ENCODE peak calls at places on chromosomes 3 and 15, in five cellular contexts. N is esophagus squamous epithelium, R is transverse colon, O is A549, F is endothelial cell of umbilical vein. D is an unnamed sample. For H3K4me1, the result is how much of the 10 kb centered on the place peaks cover.

GRCh38 chr3:120824613-120825012 is 82.1 kb downstream of the GTF2E1 start:
- DNase-seq in N (no peak), O (no peak), R (no peak), F (no peak), D (no peak)

GRCh38 chr3:194879126-194879887 is 193.6 kb downstream of the FAM43A start:
- DNase-seq in F (peak), N (no peak), R (peak), O (no peak), D (no peak)

GRCh38 chr3:87791248-87792027 is 267.4 kb downstream of the CGGBP1 start:
- DNase-seq in R (no peak), F (no peak), N (no peak), O (no peak), D (no peak)

GRCh38 chr3:162161595-162161994 is 665.0 kb downstream of the OTOL1 start:
- DNase-seq in R (no peak), N (no peak), F (no peak), O (no peak), D (no peak)

GRCh38 chr3:98972155-98972554 is 70.7 kb upstream of the DCBLD2 start:
- DNase-seq in N (no peak), R (no peak), F (peak), O (no peak), D (no peak)

GRCh38 chr3:155031191-155031590 is 48.9 kb upstream of the MME start:
- DNase-seq in O (no peak), N (no peak), R (no peak), F (no peak), D (no peak)

GRCh38 chr3:177835008-177835407 is 637.7 kb upstream of the TBL1XR1 start:
- DNase-seq in F (peak), R (no peak), N (no peak), O (no peak), D (no peak)

GRCh38 chr3:46559030-46559704 is 6.9 kb downstream of the LRRC2 start:
- DNase-seq in O (no peak), R (no peak), N (no peak), F (no peak), D (no peak)

GRCh38 chr15:50234764-50235163 is 30.8 kb downstream of the HDC start:
- DNase-seq in F (no peak), O (no peak), R (no peak), N (no peak), D (no peak)

GRCh38 chr3:46852329-46852720 is 10.9 kb downstream of the MYL3 start:
- DNase-seq in F (no peak), N (no peak), O (no peak), R (no peak), D (peak)

GRCh38 chr3:194058189-194058571 is 77.8 kb upstream of the HES1 start:
- DNase-seq in R (peak), N (no peak), F (peak), O (no peak), D (peak)

GRCh38 chr3:122941233-122942206 is 86.0 kb downstream of the SEMA5B start:
- DNase-seq in N (no peak), O (no peak), F (no peak), R (no peak), D (no peak)

GRCh38 chr3:102478160-102478559 is 43.3 kb downstream of the ZPLD1 start:
- DNase-seq in O (no peak), N (no peak), R (no peak), F (no peak), D (no peak)

GRCh38 chr3:123397921-123398785 is 50.7 kb downstream of the ADCY5 start:
- DNase-seq in N (no peak), F (no peak), O (no peak), R (no peak), D (no peak)

GRCh38 chr3:53384465-53385277 is 37.3 kb upstream of the DCP1A start:
- DNase-seq in N (no peak), F (no peak), O (no peak), R (no peak), D (no peak)

GRCh38 chr3:9397911-9398714 is 698 bp downstream of the SETD5 start:
- DNase-seq in O (no peak), F (no peak), R (peak), N (no peak), D (peak)

GRCh38 chr3:9397331-9397910 is at the start of gene SETD5:
- DNase-seq in F (peak), O (peak), R (peak), N (peak), D (peak)

GRCh38 chr3:9396632-9397330 is 634 bp upstream of the SETD5 start:
- DNase-seq in O (peak), R (peak), F (peak), N (peak), D (peak)

GRCh38 chr3:9395570-9396300 is 1.7 kb upstream of the SETD5 start:
- DNase-seq in F (no peak), R (no peak), N (no peak), O (no peak), D (no peak)

DNA sequence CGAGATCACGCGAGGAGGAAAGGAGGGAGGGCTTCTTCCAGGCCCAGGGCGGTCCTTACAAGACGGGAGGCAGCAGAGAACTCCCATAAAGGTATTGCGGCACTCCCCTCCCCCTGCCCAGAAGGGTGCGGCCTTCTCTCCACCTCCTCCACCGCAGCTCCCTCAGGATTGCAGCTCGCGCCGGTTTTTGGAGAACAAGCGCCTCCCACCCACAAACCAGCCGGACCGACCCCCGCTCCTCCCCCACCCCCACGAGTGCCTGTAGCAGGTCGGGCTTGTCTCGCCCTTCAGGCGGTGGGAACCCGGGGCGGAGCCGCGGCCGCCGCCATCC is 1.1 kb upstream of the SETD5 start:
- DNase-seq in F (peak), R (peak), N (peak), O (peak), D (peak)
- H3K4me1 ChIP-seq in F (under half), R (half or more), N (under half), O (half or more), D (under half)

DNA sequence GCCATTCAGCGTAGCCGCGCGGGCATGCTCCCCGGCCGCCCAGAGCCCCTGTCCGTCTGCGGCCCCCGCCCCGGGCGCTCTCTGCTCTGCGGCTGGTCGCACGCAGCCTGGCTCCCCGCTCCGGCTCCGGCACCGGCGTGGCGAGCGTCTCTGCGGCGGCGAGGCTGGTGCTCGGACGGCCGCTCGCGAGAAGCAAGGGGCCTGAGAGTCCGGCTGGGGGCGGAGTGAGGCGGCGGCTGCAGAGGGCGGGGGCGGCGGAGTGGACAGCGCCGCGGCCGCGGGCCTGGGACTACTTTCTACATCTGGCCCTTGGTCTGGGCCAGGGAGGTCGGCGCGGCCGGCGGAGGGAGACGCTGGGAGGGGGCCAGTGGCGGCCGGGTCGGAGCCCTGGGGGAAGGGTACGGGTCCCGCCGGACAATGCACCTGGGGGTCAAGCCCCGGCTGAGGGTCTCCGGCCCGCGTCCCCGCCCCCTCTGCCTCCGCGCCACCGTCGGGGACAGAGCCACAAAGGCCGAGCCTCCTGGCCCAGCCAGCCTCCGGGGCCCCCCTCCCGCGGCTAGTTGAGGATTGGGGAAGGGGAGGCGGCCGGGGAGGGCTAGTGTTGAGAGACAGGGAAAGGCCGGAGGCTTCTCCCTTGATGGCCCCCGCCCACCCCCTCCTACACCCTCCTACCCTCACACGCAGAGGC is at the start of gene PRTG:
- DNase-seq in N (no peak), R (peak), O (peak), F (peak), D (peak)
- TF ChIP-seq POLR2A in N (no peak), R (no peak), O (peak), F (peak), D (no peak)

DNA sequence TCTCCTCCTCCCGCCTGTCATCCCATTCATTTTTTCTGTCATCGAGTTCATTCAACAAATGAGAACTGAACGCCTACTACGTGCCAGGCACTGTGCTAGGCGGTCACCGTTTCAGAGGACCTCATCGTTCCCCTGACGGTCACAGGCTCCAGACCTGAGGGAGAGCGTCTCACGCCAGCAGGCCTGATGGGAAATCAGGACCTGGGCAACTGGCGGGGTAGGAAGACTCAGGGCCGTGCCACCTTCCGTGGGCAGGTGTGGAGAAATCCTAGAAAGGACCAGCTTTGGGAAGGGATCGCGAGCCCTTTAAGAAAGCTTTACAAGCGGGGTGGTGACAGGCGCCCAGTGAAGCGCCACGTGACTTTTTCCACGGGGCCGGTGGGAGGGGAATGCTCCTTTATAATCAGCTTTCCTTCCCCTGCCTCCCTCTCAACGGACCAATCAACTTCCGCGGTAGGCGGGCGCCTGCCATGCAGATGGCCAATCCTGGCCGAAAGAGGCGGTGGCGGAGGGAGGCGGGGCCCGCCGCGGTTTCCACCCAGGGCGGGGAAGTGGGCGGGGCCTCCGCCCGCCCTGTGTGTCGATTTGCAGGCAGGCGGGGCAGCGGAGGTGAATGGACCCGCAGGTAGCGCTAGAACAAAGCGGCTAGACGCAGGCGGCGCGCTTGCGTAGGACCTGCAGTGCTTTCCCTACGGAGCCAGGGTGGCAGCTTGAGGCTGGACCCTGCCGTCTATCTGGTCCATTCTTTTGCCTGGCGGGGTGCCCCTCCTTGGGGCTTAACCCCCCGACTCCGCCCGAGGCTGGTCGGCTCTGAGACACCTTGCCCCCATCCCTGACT is 816 bp upstream of the DUSP7 start:
- DNase-seq in N (peak), O (peak), F (peak), R (peak), D (peak)
- TF ChIP-seq CTCF in N (peak), O (no peak), F (no peak), R (peak), D (no peak)

DNA sequence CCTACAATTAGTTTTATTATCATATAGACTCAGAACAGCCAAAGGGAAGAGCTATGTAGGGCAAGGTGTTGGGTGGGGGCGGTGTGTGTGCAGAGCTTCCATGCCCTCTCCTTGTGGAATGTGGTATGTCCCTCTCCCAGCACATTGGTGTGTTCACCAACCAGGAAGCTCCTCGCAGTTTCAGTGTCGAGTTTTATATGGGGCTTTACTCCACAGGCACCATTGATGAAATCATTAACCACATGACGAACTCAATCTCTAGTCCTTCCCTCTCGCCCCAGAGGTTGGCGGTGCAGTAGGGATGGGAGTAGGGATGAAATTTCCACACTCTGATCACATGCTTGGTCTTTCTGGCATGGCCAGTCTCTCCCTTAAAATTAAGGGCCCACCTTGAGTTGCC is 13.6 kb upstream of the SRP14 start:
- DNase-seq in N (no peak), F (no peak), R (peak), O (no peak), D (no peak)
- H3K4me1 ChIP-seq in N (under half), F (under half), R (half or more), O (under half), D (under half)

GRCh38 chr3:127590282-127590592 is 296 bp downstream of the TPRA1 start:
- DNase-seq in R (peak), F (no peak), N (no peak), O (no peak), D (no peak)
- TF ChIP-seq POLR2A in R (peak), F (no peak), N (peak), O (no peak), D (no peak)

D was measured in testis.